ENCODE peak calls at places on chromosomes 2 and 18, in ten cellular contexts. W, Q, K, F, Y, M, X, G, N and V are unnamed samples.
A peak's percentile ranks its signal among the peaks of the same experiment; 100 is the strongest.

GRCh38 chr18:67608909-67609308 is 92.4 kb upstream of the DSEL start:
- DNase-seq in F (no peak), N (peak; percentile 41), Q (peak; percentile 7), Y (no peak), W (no peak), M (no peak), G (no peak), X (no peak), K (no peak), V (no peak)

GRCh38 chr18:29874519-29875098 is 1167.9 kb downstream of the DSC3 start:
- DNase-seq in G (peak; percentile 5), W (no peak), Y (no peak), F (no peak), Q (no peak), X (no peak), M (no peak), K (peak; percentile 67), N (peak; percentile 46), V (peak; percentile 8)

GRCh38 chr2:40642726-40643125 is 190.8 kb upstream of the SLC8A1 start:
- DNase-seq in F (no peak), G (no peak), W (no peak), Q (no peak), M (no peak), Y (no peak), K (no peak), X (no peak), N (no peak), V (no peak)

GRCh38 chr2:189163889-189164288 is 15.7 kb downstream of the COL5A2 start:
- DNase-seq in Y (no peak), W (no peak), M (no peak), F (no peak), N (peak; percentile 85), K (no peak), G (no peak), Q (no peak), X (no peak), V (no peak)

GRCh38 chr18:67652296-67652695 is 135.8 kb upstream of the DSEL start:
- DNase-seq in G (no peak), K (no peak), N (no peak), M (no peak), X (no peak), F (no peak), W (no peak), Y (no peak), Q (no peak), V (no peak)

GRCh38 chr2:55223958-55224760 is 7.9 kb downstream of the CLHC1 start:
- DNase-seq in X (no peak), Y (peak; percentile 32), N (no peak), M (peak; percentile 17), F (no peak), W (no peak), K (no peak), Q (no peak), G (no peak), V (no peak)

GRCh38 chr2:101106453-101107181 is 44.6 kb downstream of the TBC1D8 start:
- DNase-seq in Q (no peak), F (no peak), X (no peak), M (no peak), W (no peak), N (no peak), Y (no peak), K (no peak), G (no peak), V (no peak)

GRCh38 chr2:238216651-238217184 is 13.2 kb upstream of the ILKAP start:
- DNase-seq in K (no peak), N (no peak), G (no peak), Q (no peak), F (no peak), M (no peak), Y (no peak), W (no peak), X (no peak), V (no peak)

GRCh38 chr2:196413821-196414274 is 225.7 kb upstream of the CCDC150 start:
- DNase-seq in G (no peak), W (no peak), Q (no peak), X (no peak), Y (peak; percentile 31), N (no peak), M (no peak), F (no peak), K (peak; percentile 9), V (peak; percentile 67)

GRCh38 chr2:236177967-236178909 is 10.1 kb upstream of the GBX2 start:
- DNase-seq in N (no peak), F (peak; percentile 58), Y (peak; percentile 95), Q (no peak), W (peak; percentile 77), X (peak; percentile 78), M (no peak), G (no peak), K (peak; percentile 56), V (peak; percentile 78)

GRCh38 chr18:3066391-3067079 is 53.6 kb upstream of the LPIN2 start:
- DNase-seq in F (no peak), N (no peak), W (no peak), Y (no peak), X (no peak), K (no peak), G (no peak), Q (no peak), M (no peak), V (no peak)

DNA sequence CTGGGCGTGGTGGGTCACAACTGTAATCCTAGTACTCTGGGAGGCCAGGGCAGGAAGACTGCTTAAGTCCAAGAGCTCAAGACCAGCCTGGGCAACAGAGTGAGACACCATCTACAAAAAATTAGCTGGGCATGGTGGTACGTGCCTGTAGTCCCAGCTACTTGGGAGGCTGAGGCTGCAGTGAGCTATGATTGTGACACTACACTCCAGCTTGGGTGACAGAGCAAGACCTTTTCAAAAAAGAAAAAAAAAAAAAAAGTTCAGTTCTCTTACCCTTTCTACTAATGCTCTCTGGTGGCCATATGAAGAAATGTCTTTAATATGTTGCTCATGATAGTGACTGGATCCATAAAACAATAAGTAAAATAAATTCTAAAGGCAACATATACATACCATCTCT is 14.9 kb downstream of the TYW5 start:
- DNase-seq in K (peak; percentile 24), Q (no peak), G (no peak), M (no peak), W (no peak), F (no peak), N (peak; percentile 23), Y (no peak), X (no peak), V (no peak)
- TF ChIP-seq CTCF in K (peak; percentile 18), Q (peak; percentile 42), G (no peak), M (peak; percentile 14), W (no peak), F (peak; percentile 24), N (peak; percentile 71), Y (peak; percentile 42), X (no peak), V (no peak)

GRCh38 chr18:58305792-58306191 is 261.8 kb downstream of the NEDD4L start:
- DNase-seq in M (no peak), X (no peak), K (no peak), W (no peak), Y (no peak), Q (no peak), N (no peak), G (no peak), F (no peak), V (no peak)
- TF ChIP-seq CTCF in M (no peak), X (no peak), K (no peak), W (no peak), Y (no peak), Q (no peak), N (no peak), G (no peak), F (no peak), V (no peak)

GRCh38 chr2:235168174-235168979 is 216.6 kb downstream of the SH3BP4 start:
- DNase-seq in Y (no peak), X (no peak), W (no peak), N (no peak), G (no peak), F (no peak), Q (no peak), M (no peak), K (no peak), V (no peak)

GRCh38 chr2:235165631-235166030 is 213.8 kb downstream of the SH3BP4 start:
- DNase-seq in F (no peak), X (no peak), M (no peak), Q (no peak), K (peak; percentile 10), Y (no peak), N (no peak), G (no peak), W (no peak), V (no peak)

GRCh38 chr2:235170016-235170415 is 218.2 kb downstream of the SH3BP4 start:
- DNase-seq in W (no peak), K (peak; percentile 62), Y (no peak), X (no peak), M (no peak), G (no peak), F (no peak), N (peak; percentile 72), Q (no peak), V (no peak)

GRCh38 chr2:235171511-235172130 is 219.8 kb downstream of the SH3BP4 start:
- DNase-seq in Q (peak; percentile 10), F (no peak), W (no peak), Y (no peak), M (no peak), N (peak; percentile 94), G (peak; percentile 26), K (peak; percentile 34), X (no peak), V (no peak)

DNA sequence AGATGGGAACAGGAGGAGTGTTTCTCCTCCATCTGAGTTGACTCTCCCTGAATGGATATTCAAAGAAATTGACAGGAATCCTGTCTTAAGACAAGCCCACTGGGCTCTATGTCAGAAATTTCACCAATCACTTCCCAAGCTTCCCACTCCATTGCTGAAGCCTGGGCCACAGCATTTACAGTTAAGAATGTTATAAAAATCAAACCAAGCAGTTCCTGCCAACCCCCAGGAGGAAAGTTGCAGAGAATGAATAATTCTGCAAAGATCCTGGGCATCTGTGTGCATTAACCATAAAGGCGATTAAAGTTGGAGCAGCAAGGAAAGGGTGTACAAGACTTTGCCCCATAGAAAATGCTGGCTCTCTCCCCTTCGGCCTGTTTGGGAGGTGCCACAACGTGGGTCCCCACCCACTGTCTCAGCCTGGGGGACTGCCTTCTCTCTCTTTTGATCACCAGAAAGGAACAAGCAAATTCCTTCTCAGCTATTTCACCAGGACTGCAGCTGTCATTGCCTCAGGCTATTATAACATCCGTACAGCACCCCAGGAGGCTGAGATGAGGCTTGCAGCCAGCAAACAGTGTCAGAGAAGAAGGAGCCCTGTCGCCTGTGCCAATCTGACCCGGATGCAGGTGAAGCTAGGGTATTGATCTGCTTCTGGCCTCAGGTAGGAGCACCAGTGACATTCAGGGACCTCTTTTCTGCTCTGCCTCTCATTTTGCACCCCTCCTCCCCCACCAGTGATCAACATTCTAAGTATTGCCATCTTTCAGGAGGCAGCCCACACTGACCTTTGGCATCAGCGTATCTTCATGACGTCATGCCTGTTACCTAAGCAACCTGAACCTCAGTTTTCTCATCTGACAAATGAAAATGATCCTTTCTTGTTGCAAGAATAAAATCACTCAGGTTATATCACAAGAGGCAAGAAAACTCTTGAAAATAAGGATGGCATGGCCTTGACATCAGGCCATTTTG is 219.0 kb downstream of the SH3BP4 start:
- DNase-seq in Q (peak; percentile 13), N (peak; percentile 93), W (no peak), Y (peak; percentile 52), X (no peak), F (no peak), K (peak; percentile 74), G (peak; percentile 75), M (no peak), V (no peak)
- TF ChIP-seq CTCF in Q (peak; percentile 52), N (peak; percentile 62), W (no peak), Y (peak; percentile 19), X (peak; percentile 22), F (peak; percentile 17), K (peak; percentile 43), G (peak; percentile 65), M (no peak), V (no peak)

GRCh38 chr2:218399391-218400166 is at the start of gene CTDSP1:
- DNase-seq in F (peak; percentile 97), N (peak; percentile 97), K (peak; percentile 98), Y (peak; percentile 97), W (peak; percentile 98), M (peak; percentile 98), G (no peak), X (peak; percentile 98), Q (peak; percentile 93), V (peak; percentile 94)
- TF ChIP-seq CTCF in F (peak; percentile 23), N (peak; percentile 45), K (no peak), Y (no peak), W (peak; percentile 20), M (no peak), G (no peak), X (peak; percentile 12), Q (no peak), V (no peak)